ENCODE peak calls at places on chromosomes 6 and 20, in seven cellular contexts. B is ovary, M is mucosa of descending colon, E is adrenal gland, Y is IMR-90, X is heart right ventricle, T is BE2C. O is an unnamed sample. For H3K9me3 and H3K4me1, the result is how much of the 10 kb centered on the place peaks cover.

GRCh38 chr6:20817806-20818320 is 283.6 kb downstream of the CDKAL1 start:
- DNase-seq in B (no peak), E (no peak), Y (peak), M (no peak), T (no peak), X (no peak), O (no peak)

GRCh38 chr20:45962031-45962755 is 9.8 kb downstream of the ZNF335 start:
- DNase-seq in B (no peak), M (no peak), E (peak), Y (no peak), T (no peak), X (no peak), O (peak)

GRCh38 chr6:138538390-138539031 is 39.2 kb upstream of the NHSL1 start:
- DNase-seq in Y (peak), B (no peak), E (no peak), X (peak), M (no peak), T (no peak), O (no peak)

GRCh38 chr6:159116343-159116742 is 52.9 kb upstream of the FNDC1 start:
- DNase-seq in T (no peak), M (peak), X (no peak), Y (no peak), E (no peak), B (no peak), O (no peak)

GRCh38 chr6:148128014-148128730 is 214.5 kb upstream of the SASH1 start:
- DNase-seq in M (no peak), Y (no peak), T (no peak), X (no peak), B (no peak), E (no peak), O (no peak)

GRCh38 chr6:38080349-38080748 is 260.8 kb downstream of the ZFAND3 start:
- DNase-seq in M (no peak), X (no peak), T (no peak), Y (peak), E (no peak), B (no peak), O (no peak)

GRCh38 chr6:169844946-169845345 is 93.5 kb downstream of the ERMARD start:
- DNase-seq in X (no peak), M (no peak), B (no peak), T (no peak), Y (no peak), E (no peak), O (no peak)

GRCh38 chr6:74757788-74758187 is 448.1 kb downstream of the COL12A1 start:
- DNase-seq in M (no peak), B (no peak), E (no peak), T (no peak), Y (no peak), X (no peak), O (no peak)

GRCh38 chr6:166589334-166589731 is 2.9 kb upstream of the RAMACL start:
- DNase-seq in E (no peak), Y (no peak), X (no peak), M (no peak), T (no peak), B (no peak), O (no peak)

GRCh38 chr6:134663356-134663755 is 286.5 kb downstream of the ALDH8A1 start:
- DNase-seq in X (no peak), T (no peak), E (no peak), M (no peak), B (no peak), Y (no peak), O (no peak)

GRCh38 chr20:62880147-62880934 is 18.7 kb upstream of the TCFL5 start:
- DNase-seq in M (no peak), X (no peak), E (no peak), B (no peak), Y (no peak), T (no peak), O (no peak)

GRCh38 chr6:132466952-132467351 is 46.0 kb downstream of the STX7 start:
- DNase-seq in B (no peak), M (no peak), Y (peak), E (no peak), X (no peak), T (no peak), O (no peak)

GRCh38 chr20:37200926-37201826 is 21.8 kb upstream of the MROH8 start:
- DNase-seq in E (no peak), Y (no peak), X (no peak), T (no peak), M (no peak), B (no peak), O (no peak)

GRCh38 chr6:3987072-3987471 is 91.9 kb downstream of the FAM217A start:
- DNase-seq in T (no peak), Y (peak), X (no peak), M (no peak), E (no peak), B (no peak), O (no peak)

GRCh38 chr6:126753616-126754015 is 364.9 kb upstream of the RSPO3 start:
- DNase-seq in B (no peak), T (no peak), Y (no peak), M (no peak), X (no peak), E (no peak), O (no peak)

GRCh38 chr6:108944707-108945685 is 96.8 kb downstream of the ARMC2 start:
- DNase-seq in T (no peak), B (peak), Y (peak), M (no peak), E (peak), X (peak), O (no peak)

GRCh38 chr20:18926972-18927371 is 113.4 kb downstream of the SCP2D1 start:
- DNase-seq in X (no peak), T (no peak), E (no peak), B (no peak), Y (no peak), M (no peak), O (no peak)

GRCh38 chr6:143279385-143279784 is 171.1 kb downstream of the ADAT2 start:
- DNase-seq in T (no peak), M (no peak), Y (peak), X (no peak), B (no peak), E (peak), O (peak)

GRCh38 chr20:43799150-43799711 is 72.4 kb upstream of the GTSF1L start:
- DNase-seq in Y (peak), B (no peak), E (no peak), T (peak), M (no peak), X (no peak), O (no peak)

GRCh38 chr6:82441047-82441770 is 77.6 kb downstream of the TPBG start:
- DNase-seq in B (no peak), Y (no peak), E (no peak), T (no peak), M (no peak), X (no peak), O (no peak)

GRCh38 chr6:134908906-134909516 is 40.9 kb downstream of the ALDH8A1 start:
- DNase-seq in Y (peak), X (peak), E (peak), M (peak), T (peak), B (peak), O (no peak)

GRCh38 chr6:42454428-42454791 is 2.7 kb upstream of the TRERF1 start:
- DNase-seq in B (no peak), E (peak), Y (no peak), X (peak), T (no peak), M (peak), O (peak)

GRCh38 chr20:49230021-49230420 is 10.8 kb downstream of the DDX27 start:
- DNase-seq in Y (no peak), X (no peak), T (no peak), M (no peak), E (no peak), B (no peak), O (no peak)

DNA sequence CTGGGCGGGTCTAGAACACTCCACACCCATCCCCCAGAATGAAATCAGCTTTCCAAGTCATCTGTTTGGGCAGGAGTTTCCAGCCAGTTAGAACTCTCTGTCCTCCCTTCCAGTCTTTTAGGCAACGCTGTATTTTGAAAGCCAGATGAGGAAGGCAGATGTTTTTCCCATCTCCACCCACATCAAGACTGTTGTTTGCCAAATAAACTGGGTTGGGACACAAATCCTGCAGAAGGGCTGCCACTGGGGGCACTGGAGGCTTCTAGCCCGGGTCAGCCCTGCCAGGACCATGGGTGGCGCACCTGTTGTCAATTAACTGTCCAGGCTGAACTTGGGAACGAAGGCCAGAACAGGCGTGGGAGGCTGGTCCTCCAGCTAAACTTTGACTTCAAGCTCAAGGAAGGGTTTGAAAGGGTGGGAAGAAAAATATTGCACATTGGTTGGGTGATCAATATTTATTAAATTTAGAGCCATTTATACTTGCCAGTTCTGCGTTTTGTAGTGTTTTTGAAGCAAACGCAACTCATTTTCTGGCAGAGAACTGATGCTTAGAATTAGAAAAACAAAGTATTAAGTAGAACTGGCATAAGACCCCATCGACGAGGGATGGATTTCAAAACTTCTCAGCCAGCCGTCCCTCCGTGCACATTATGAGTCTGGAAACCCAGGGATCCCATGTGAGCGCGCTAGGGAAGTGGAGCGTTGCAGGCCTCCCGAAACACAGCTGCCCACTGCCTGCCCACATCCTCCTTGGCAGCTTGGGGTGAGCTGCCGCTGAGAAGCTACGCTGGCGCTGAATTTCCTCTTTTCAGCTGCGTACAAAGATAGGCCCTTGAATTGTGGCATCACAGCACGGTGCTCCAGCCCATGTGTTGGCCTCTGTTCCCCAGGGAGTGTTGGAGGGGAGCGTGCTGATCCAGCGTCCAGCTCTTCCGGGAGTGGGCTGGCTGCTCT is 297.4 kb downstream of the QKI start:
- DNase-seq in Y (no peak), E (peak), M (peak), X (peak), T (peak), B (no peak), O (no peak)
- TF ChIP-seq CTCF in Y (no peak), E (no peak), M (no peak), X (peak), T (peak), B (no peak), O (no peak)

GRCh38 chr6:168039849-168040248 is 39.2 kb downstream of the FRMD1 start:
- DNase-seq in E (no peak), B (no peak), T (no peak), Y (no peak), M (no peak), X (no peak), O (no peak)
- H3K9me3 ChIP-seq in E (under half), B (under half), T (under half), Y (under half), M (under half), X (under half), O (under half)

DNA sequence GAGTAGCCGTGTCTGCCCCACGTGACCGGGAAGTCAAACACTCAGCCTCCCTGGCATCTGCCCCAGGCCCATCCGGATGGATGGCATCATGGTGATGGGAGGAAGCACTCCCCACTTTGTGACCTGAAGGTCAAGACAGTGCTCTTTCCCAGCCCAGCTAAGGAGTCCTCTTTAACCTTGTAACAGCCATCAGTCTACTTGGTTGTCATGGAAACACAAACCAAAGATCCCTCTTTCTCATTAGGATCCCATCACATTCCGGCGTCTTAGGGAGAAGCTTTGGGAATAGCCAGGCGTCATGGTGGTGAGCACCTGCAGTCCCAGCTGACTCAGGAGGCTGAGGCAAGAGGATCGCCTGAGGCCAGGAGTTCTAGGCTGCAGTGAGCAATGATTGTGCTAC is 90.9 kb upstream of the FOXC1 start:
- DNase-seq in M (no peak), B (no peak), Y (no peak), E (no peak), X (no peak), T (no peak), O (no peak)
- H3K4me1 ChIP-seq in M (under half), B (under half), Y (under half), E (under half), X (under half), T (under half), O (under half)

DNA sequence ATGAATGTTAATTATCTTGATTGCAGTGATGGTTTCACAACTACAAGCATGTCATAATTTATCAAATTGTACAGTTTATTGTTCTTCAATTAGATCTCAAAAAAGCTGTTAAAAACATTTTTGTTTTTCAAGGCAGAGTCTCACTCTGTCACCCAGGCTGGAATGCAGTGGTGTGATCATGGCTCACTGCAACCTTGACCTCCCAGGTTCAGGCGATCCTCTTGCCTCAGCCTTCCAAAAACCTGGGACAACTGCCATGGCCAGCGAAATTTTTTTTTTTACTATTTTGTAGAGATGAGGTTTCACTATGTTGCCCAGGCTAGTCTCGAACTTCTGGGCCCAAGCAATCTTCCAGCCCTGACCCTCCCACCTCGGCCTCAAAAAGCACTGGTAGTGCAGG is 286.1 kb downstream of the RNGTT start:
- DNase-seq in X (no peak), T (no peak), M (no peak), E (peak), Y (no peak), B (no peak), O (no peak)
- TF ChIP-seq CTCF in X (no peak), T (no peak), M (no peak), E (no peak), Y (no peak), B (no peak), O (no peak)

GRCh38 chr20:21712443-21713059 is 7.1 kb downstream of the PAX1 start:
- DNase-seq in B (no peak), E (no peak), T (no peak), M (no peak), Y (no peak), X (no peak), O (no peak)

GRCh38 chr20:21710341-21710740 is 4.9 kb downstream of the PAX1 start:
- DNase-seq in B (no peak), E (no peak), T (no peak), Y (no peak), X (no peak), M (no peak), O (no peak)

GRCh38 chr20:21709535-21709904 is 4.1 kb downstream of the PAX1 start:
- DNase-seq in Y (no peak), E (no peak), T (no peak), M (no peak), B (no peak), X (no peak), O (no peak)

GRCh38 chr20:21708738-21709534 is 3.5 kb downstream of the PAX1 start:
- DNase-seq in T (no peak), Y (no peak), M (no peak), X (no peak), E (no peak), B (no peak), O (no peak)

GRCh38 chr20:21710863-21711431 is 5.5 kb downstream of the PAX1 start:
- DNase-seq in E (no peak), M (no peak), B (no peak), X (no peak), T (no peak), Y (no peak), O (no peak)
- H3K9me3 ChIP-seq in E (under half), M (under half), B (under half), X (under half), T (under half), Y (under half), O (under half)

GRCh38 chr6:36544228-36544627 is 3.1 kb downstream of the STK38 start:
- DNase-seq in E (no peak), M (no peak), B (no peak), T (no peak), X (no peak), Y (no peak), O (no peak)

GRCh38 chr6:36546958-36547645 is at the start of gene STK38:
- DNase-seq in X (peak), E (peak), B (peak), Y (peak), M (peak), T (peak), O (peak)

GRCh38 chr6:36547646-36548400 is 544 bp upstream of the STK38 start:
- DNase-seq in X (no peak), Y (no peak), M (no peak), T (no peak), B (no peak), E (no peak), O (peak)

GRCh38 chr6:36546664-36546957 is 668 bp downstream of the STK38 start:
- DNase-seq in E (no peak), X (no peak), M (no peak), Y (no peak), B (no peak), T (peak), O (no peak)

DNA sequence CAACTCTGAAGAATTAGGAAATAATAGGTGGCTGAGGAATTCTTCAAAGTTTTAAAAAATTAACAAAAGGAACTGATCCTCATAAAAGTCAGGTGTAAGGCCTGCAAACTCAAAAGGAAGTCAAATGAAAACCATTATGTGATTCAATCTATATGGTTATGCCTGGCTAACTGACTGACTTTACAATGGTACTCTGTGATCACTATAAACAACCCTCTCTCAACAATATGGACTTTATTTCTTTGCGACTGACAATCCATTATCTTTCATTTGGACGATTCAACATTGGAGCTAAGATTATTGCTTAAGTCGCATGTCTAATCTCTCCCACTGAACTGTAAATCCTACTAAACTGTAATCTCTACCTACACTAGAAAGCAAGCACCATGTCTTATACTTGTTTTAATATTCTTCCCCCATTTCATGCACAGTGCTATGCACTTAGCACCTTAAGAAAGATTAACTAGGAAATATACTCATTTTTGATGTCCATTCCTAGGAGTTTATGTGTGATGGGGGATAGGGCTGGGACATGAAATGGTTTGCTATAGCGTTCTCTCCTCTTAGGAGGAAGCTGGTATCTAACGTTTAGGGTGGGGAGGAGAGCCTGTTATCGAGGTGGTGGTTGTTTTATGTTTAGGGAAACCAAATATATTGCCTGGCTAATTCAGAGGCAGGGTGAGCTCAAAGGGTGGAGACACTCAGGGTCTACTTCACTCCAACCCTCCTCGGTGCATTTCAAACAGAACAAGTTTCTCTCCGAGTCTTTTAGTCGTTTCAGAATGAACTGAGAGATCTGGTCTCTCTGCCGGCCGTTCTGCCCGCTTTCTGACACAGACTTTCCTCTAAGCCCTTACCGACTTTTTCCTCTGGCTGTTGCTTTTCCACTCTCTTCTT is 1.3 kb downstream of the STK38 start:
- DNase-seq in M (no peak), X (no peak), E (peak), T (no peak), Y (peak), B (peak), O (no peak)
- H3K4me1 ChIP-seq in M (under half), X (half or more), E (under half), T (under half), Y (under half), B (under half), O (under half)

DNA sequence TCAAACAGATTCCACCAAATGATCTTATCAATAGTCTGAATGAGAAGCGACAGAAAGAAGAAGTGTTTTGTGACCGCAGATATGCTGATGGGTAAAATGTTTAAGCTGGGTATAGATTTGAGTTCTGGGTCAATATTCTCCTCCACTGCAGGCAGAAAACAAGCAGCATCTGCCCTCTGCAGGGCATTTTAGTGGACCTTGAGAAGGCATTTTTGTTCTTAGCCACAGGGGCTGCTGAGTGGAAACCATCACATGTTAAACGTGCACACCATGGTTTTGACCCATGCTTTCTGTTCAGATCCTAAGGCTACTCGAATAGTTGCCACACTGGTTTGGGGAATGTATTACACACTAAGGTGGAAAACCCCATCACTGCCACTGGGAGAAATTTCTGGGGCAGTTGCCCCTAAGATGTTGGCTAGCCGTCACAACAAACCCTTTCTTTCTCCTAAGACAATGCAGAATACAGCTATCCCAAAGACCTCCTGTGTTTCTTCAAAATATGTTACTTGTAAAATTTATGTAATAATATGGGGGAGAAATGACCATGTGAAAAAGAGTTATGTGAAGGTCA is 5.5 kb downstream of the POU3F2 start:
- DNase-seq in B (no peak), Y (peak), T (no peak), M (no peak), X (no peak), E (no peak), O (no peak)
- TF ChIP-seq CTCF in B (no peak), Y (peak), T (peak), M (no peak), X (no peak), E (no peak), O (no peak)

GRCh38 chr6:155384343-155384742 is 70.1 kb upstream of the TFB1M start:
- DNase-seq in X (no peak), T (no peak), B (no peak), M (no peak), E (no peak), Y (no peak), O (no peak)

GRCh38 chr6:155389130-155389529 is 66.5 kb downstream of the NOX3 start:
- DNase-seq in E (no peak), X (no peak), Y (peak), M (no peak), B (no peak), T (no peak), O (no peak)

GRCh38 chr6:155387551-155387950 is 68.1 kb downstream of the NOX3 start:
- DNase-seq in M (no peak), Y (no peak), X (no peak), B (no peak), E (no peak), T (no peak), O (no peak)

GRCh38 chr6:155388546-155388945 is 67.1 kb downstream of the NOX3 start:
- DNase-seq in B (no peak), Y (peak), E (no peak), X (no peak), M (no peak), T (no peak), O (no peak)
- H3K9me3 ChIP-seq in B (under half), Y (under half), E (under half), X (under half), M (under half), T (under half), O (under half)

GRCh38 chr20:33914871-33915270 is 78.8 kb upstream of the RALY start:
- DNase-seq in Y (peak), E (no peak), X (no peak), M (no peak), B (no peak), T (no peak), O (no peak)
- H3K4me1 ChIP-seq in Y (under half), E (under half), X (under half), M (under half), B (under half), T (under half), O (under half)